ENCODE peak calls at places on chromosomes 1 and 21, in four cellular contexts. One of them, this sample, is unnamed.

GRCh38 chr1:179955318-179955638 is 668 bp downstream of the CEP350 start:
- DNase-seq in mucosa of descending colon: no peak
- DNase-seq in Ammon's horn: no peak
- DNase-seq in AG08395: peak
- DNase-seq in this sample: no peak

GRCh38 chr21:38311765-38312164 is 55.0 kb downstream of the KCNJ15 start:
- DNase-seq in mucosa of descending colon: no peak
- DNase-seq in Ammon's horn: no peak
- DNase-seq in AG08395: no peak
- DNase-seq in this sample: no peak

GRCh38 chr21:25809013-25809412 is 74.2 kb downstream of the GABPA start:
- DNase-seq in mucosa of descending colon: no peak
- DNase-seq in Ammon's horn: no peak
- DNase-seq in AG08395: no peak
- DNase-seq in this sample: no peak

GRCh38 chr1:205458777-205459566 is 3.1 kb upstream of the BLACAT1 start:
- DNase-seq in mucosa of descending colon: no peak
- DNase-seq in Ammon's horn: no peak
- DNase-seq in AG08395: peak
- DNase-seq in this sample: no peak

GRCh38 chr1:25770541-25771245 is 29.3 kb upstream of the SELENON start:
- DNase-seq in mucosa of descending colon: no peak
- DNase-seq in Ammon's horn: no peak
- DNase-seq in AG08395: no peak
- DNase-seq in this sample: no peak

GRCh38 chr1:154115180-154115579 is 39.7 kb downstream of the NUP210L start:
- DNase-seq in mucosa of descending colon: no peak
- DNase-seq in Ammon's horn: peak
- DNase-seq in AG08395: no peak
- DNase-seq in this sample: no peak

GRCh38 chr1:68101829-68102228 is 51.4 kb upstream of the DIRAS3 start:
- DNase-seq in mucosa of descending colon: no peak
- DNase-seq in Ammon's horn: no peak
- DNase-seq in AG08395: no peak
- DNase-seq in this sample: no peak

GRCh38 chr1:184743062-184743756 is 11.4 kb downstream of the EDEM3 start:
- DNase-seq in mucosa of descending colon: no peak
- DNase-seq in Ammon's horn: no peak
- DNase-seq in AG08395: no peak
- DNase-seq in this sample: no peak

GRCh38 chr1:222792744-222793143 is 22.1 kb upstream of the DISP1 start:
- DNase-seq in mucosa of descending colon: no peak
- DNase-seq in Ammon's horn: no peak
- DNase-seq in AG08395: peak
- DNase-seq in this sample: no peak

GRCh38 chr1:72431810-72432209 is 149.5 kb upstream of the NEGR1 start:
- DNase-seq in mucosa of descending colon: no peak
- DNase-seq in Ammon's horn: no peak
- DNase-seq in AG08395: no peak
- DNase-seq in this sample: no peak